ENCODE peak calls at places on chromosomes 6 and 20, in six cellular contexts. One of them, this sample, is unnamed.

GRCh38 chr6:38114976-38115632 is 295.6 kb downstream of the ZFAND3 start:
- DNase-seq in neuronal stem cell: no peak
- DNase-seq in mesenchymal stem cell: no peak
- DNase-seq in mesendoderm: peak
- DNase-seq in H1: no peak
- DNase-seq in H9: no peak
- DNase-seq in this sample: peak

GRCh38 chr6:42566614-42567208 is 2.9 kb downstream of the UBR2 start:
- DNase-seq in mesendoderm: no peak
- DNase-seq in neuronal stem cell: no peak
- DNase-seq in H9: no peak
- DNase-seq in mesenchymal stem cell: no peak
- DNase-seq in H1: no peak
- DNase-seq in this sample: no peak

GRCh38 chr20:13006825-13007224 is 1.9 kb upstream of the SPTLC3 start:
- DNase-seq in neuronal stem cell: no peak
- DNase-seq in mesenchymal stem cell: peak
- DNase-seq in mesendoderm: no peak
- DNase-seq in H9: no peak
- DNase-seq in H1: no peak
- DNase-seq in this sample: peak

GRCh38 chr20:50320910-50321796 is 130.5 kb downstream of the CEBPB start:
- DNase-seq in H1: peak
- DNase-seq in H9: peak
- DNase-seq in mesendoderm: peak
- DNase-seq in mesenchymal stem cell: peak
- DNase-seq in neuronal stem cell: peak
- DNase-seq in this sample: peak

GRCh38 chr20:54092021-54092420 is 21.6 kb upstream of the BCAS1 start:
- DNase-seq in mesenchymal stem cell: no peak
- DNase-seq in mesendoderm: no peak
- DNase-seq in H9: no peak
- DNase-seq in H1: no peak
- DNase-seq in neuronal stem cell: no peak
- DNase-seq in this sample: no peak

GRCh38 chr20:61748376-61748775 is 317.3 kb downstream of the TAF4 start:
- DNase-seq in H1: no peak
- DNase-seq in mesendoderm: no peak
- DNase-seq in neuronal stem cell: no peak
- DNase-seq in H9: no peak
- DNase-seq in mesenchymal stem cell: peak
- DNase-seq in this sample: peak

GRCh38 chr6:149087898-149088297 is 229.6 kb upstream of the TAB2 start:
- DNase-seq in neuronal stem cell: no peak
- DNase-seq in H1: no peak
- DNase-seq in H9: no peak
- DNase-seq in mesendoderm: no peak
- DNase-seq in mesenchymal stem cell: no peak
- DNase-seq in this sample: no peak

GRCh38 chr6:156985309-156985708 is 208.1 kb downstream of the ARID1B start:
- DNase-seq in H9: no peak
- DNase-seq in neuronal stem cell: no peak
- DNase-seq in mesendoderm: no peak
- DNase-seq in H1: no peak
- DNase-seq in mesenchymal stem cell: no peak
- DNase-seq in this sample: no peak

GRCh38 chr6:50936277-50936681 is 117.6 kb downstream of the TFAP2B start:
- DNase-seq in neuronal stem cell: no peak
- DNase-seq in H9: no peak
- DNase-seq in mesendoderm: no peak
- DNase-seq in H1: no peak
- DNase-seq in mesenchymal stem cell: no peak
- DNase-seq in this sample: no peak

GRCh38 chr6:46921731-46922130 is at the start of gene ADGRF5:
- DNase-seq in mesendoderm: no peak
- DNase-seq in H1: no peak
- DNase-seq in H9: no peak
- DNase-seq in neuronal stem cell: no peak
- DNase-seq in mesenchymal stem cell: no peak
- DNase-seq in this sample: no peak

GRCh38 chr6:105322499-105323231 is 80.2 kb downstream of the PREP start:
- DNase-seq in neuronal stem cell: no peak
- DNase-seq in mesenchymal stem cell: no peak
- DNase-seq in mesendoderm: no peak
- DNase-seq in H9: no peak
- DNase-seq in H1: no peak
- DNase-seq in this sample: no peak

GRCh38 chr6:160500639-160501038 is 152.5 kb downstream of the SLC22A3 start:
- DNase-seq in mesenchymal stem cell: no peak
- DNase-seq in H9: no peak
- DNase-seq in mesendoderm: no peak
- DNase-seq in neuronal stem cell: no peak
- DNase-seq in H1: no peak
- DNase-seq in this sample: no peak

GRCh38 chr20:59518881-59519706 is 85.2 kb upstream of the PHACTR3 start:
- DNase-seq in H1: peak
- DNase-seq in H9: peak
- DNase-seq in mesenchymal stem cell: peak
- DNase-seq in neuronal stem cell: peak
- DNase-seq in mesendoderm: peak
- DNase-seq in this sample: peak

GRCh38 chr20:17835941-17836861 is 132.4 kb downstream of the SNX5 start:
- DNase-seq in mesenchymal stem cell: peak
- DNase-seq in neuronal stem cell: no peak
- DNase-seq in mesendoderm: peak
- DNase-seq in H1: no peak
- DNase-seq in H9: no peak
- DNase-seq in this sample: peak

GRCh38 chr20:36585410-36586125 is 12.2 kb downstream of the TGIF2 start:
- DNase-seq in H1: peak
- DNase-seq in mesenchymal stem cell: peak
- DNase-seq in mesendoderm: peak
- DNase-seq in H9: peak
- DNase-seq in neuronal stem cell: no peak
- DNase-seq in this sample: peak

GRCh38 chr6:29705389-29706231 is 17.6 kb upstream of the HLA-F start:
- DNase-seq in mesendoderm: peak
- DNase-seq in H1: peak
- DNase-seq in neuronal stem cell: peak
- DNase-seq in mesenchymal stem cell: peak
- DNase-seq in H9: peak
- DNase-seq in this sample: peak

GRCh38 chr6:134315974-134316391 is 1.9 kb downstream of the SGK1 start:
- DNase-seq in mesenchymal stem cell: no peak
- DNase-seq in H1: no peak
- DNase-seq in neuronal stem cell: no peak
- DNase-seq in H9: no peak
- DNase-seq in mesendoderm: no peak
- DNase-seq in this sample: no peak

GRCh38 chr20:43584448-43585138 is 6.1 kb upstream of the IFT52 start:
- DNase-seq in neuronal stem cell: no peak
- DNase-seq in mesendoderm: peak
- DNase-seq in H9: no peak
- DNase-seq in mesenchymal stem cell: peak
- DNase-seq in H1: no peak
- DNase-seq in this sample: peak

GRCh38 chr6:87736809-87737540 is 34.9 kb upstream of the AKIRIN2 start:
- DNase-seq in mesendoderm: no peak
- DNase-seq in mesenchymal stem cell: no peak
- DNase-seq in neuronal stem cell: no peak
- DNase-seq in H9: no peak
- DNase-seq in H1: no peak
- DNase-seq in this sample: no peak

GRCh38 chr6:16982827-16983226 is 119.0 kb upstream of the STMND1 start:
- DNase-seq in H1: no peak
- DNase-seq in mesendoderm: no peak
- DNase-seq in H9: no peak
- DNase-seq in neuronal stem cell: no peak
- DNase-seq in mesenchymal stem cell: no peak
- DNase-seq in this sample: peak

GRCh38 chr6:117404548-117404947 is 21.2 kb downstream of the ROS1 start:
- DNase-seq in mesenchymal stem cell: peak
- DNase-seq in H9: no peak
- DNase-seq in neuronal stem cell: no peak
- DNase-seq in mesendoderm: no peak
- DNase-seq in H1: no peak
- DNase-seq in this sample: peak

GRCh38 chr6:28336284-28337024 is 506 bp upstream of the ZSCAN31 start:
- DNase-seq in neuronal stem cell: no peak
- DNase-seq in mesendoderm: no peak
- DNase-seq in mesenchymal stem cell: peak
- DNase-seq in H1: no peak
- DNase-seq in H9: no peak
- DNase-seq in this sample: peak

GRCh38 chr20:59469266-59470252 is 134.8 kb upstream of the PHACTR3 start:
- DNase-seq in mesendoderm: peak
- DNase-seq in H9: peak
- DNase-seq in mesenchymal stem cell: no peak
- DNase-seq in neuronal stem cell: no peak
- DNase-seq in H1: peak
- DNase-seq in this sample: no peak

GRCh38 chr6:63022631-63023030 is 188.6 kb upstream of the FKBP1C start:
- DNase-seq in neuronal stem cell: no peak
- DNase-seq in mesenchymal stem cell: no peak
- DNase-seq in H9: no peak
- DNase-seq in H1: no peak
- DNase-seq in mesendoderm: no peak
- DNase-seq in this sample: no peak

GRCh38 chr6:124742971-124743370 is 219.3 kb upstream of the RNF217 start:
- DNase-seq in neuronal stem cell: no peak
- DNase-seq in H1: no peak
- DNase-seq in H9: no peak
- DNase-seq in mesenchymal stem cell: no peak
- DNase-seq in mesendoderm: no peak
- DNase-seq in this sample: no peak

GRCh38 chr6:958531-958930 is 265.6 kb upstream of the EXOC2 start:
- DNase-seq in mesenchymal stem cell: peak
- DNase-seq in neuronal stem cell: no peak
- DNase-seq in mesendoderm: peak
- DNase-seq in H1: no peak
- DNase-seq in H9: no peak
- DNase-seq in this sample: peak

GRCh38 chr6:34491091-34491430 is 25.2 kb downstream of the PACSIN1 start:
- DNase-seq in mesenchymal stem cell: peak
- DNase-seq in mesendoderm: peak
- DNase-seq in H1: no peak
- DNase-seq in neuronal stem cell: no peak
- DNase-seq in H9: no peak
- DNase-seq in this sample: peak

GRCh38 chr6:11381801-11382513 is 149.5 kb upstream of the NEDD9 start:
- DNase-seq in H9: no peak
- DNase-seq in neuronal stem cell: no peak
- DNase-seq in mesendoderm: peak
- DNase-seq in H1: no peak
- DNase-seq in mesenchymal stem cell: no peak
- DNase-seq in this sample: no peak

DNA sequence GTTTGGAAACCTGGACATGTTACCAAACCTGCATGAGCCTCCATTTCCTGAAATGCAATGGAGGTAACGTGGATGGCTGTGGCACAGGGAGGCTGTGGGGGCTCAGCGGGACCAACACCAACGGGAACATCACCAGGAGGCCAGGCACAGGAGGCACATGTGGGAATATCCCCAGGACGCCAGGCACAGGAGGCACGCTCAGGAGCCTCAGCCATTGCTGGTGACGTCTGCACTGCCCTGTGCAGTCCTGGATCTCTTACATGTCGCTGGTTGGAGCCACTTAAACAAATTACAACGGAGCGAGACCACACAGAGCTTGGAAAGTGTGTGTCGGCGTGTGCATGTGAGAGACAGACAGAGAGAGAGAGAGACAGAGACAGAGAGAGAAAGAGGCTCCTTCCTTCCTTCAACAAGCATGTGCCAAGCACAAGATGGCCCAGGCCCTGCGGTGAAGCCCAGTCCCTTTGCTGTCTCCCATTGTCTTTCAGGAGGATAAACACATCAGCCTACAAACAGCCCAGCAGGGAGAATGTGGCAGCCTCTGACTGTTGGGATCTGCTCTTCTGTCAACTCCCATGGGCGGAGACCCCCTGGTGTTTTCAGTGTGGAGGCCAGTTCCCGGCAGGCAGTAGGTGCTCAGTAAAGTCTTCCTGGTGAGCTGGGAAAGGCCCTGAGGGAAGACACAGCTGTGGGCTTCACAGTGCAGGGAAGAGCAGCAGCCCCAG is 112.7 kb upstream of the THBS2 start:
- DNase-seq in H9: no peak
- DNase-seq in mesenchymal stem cell: no peak
- DNase-seq in neuronal stem cell: no peak
- DNase-seq in mesendoderm: no peak
- DNase-seq in H1: no peak
- DNase-seq in this sample: no peak
- H2BK15ac ChIP-seq in H9: no peak
- H2BK15ac ChIP-seq in mesenchymal stem cell: no peak
- H2BK15ac ChIP-seq in neuronal stem cell: no peak
- H2BK15ac ChIP-seq in mesendoderm: no peak
- H2BK15ac ChIP-seq in H1: no peak
- H2BK15ac ChIP-seq in this sample: no peak

GRCh38 chr6:36621371-36621855 is 27.3 kb downstream of the SRSF3 start:
- DNase-seq in H9: no peak
- DNase-seq in mesendoderm: no peak
- DNase-seq in H1: no peak
- DNase-seq in mesenchymal stem cell: no peak
- DNase-seq in neuronal stem cell: no peak
- DNase-seq in this sample: no peak
- H2BK15ac ChIP-seq in H9: no peak
- H2BK15ac ChIP-seq in mesendoderm: no peak
- H2BK15ac ChIP-seq in H1: no peak
- H2BK15ac ChIP-seq in mesenchymal stem cell: no peak
- H2BK15ac ChIP-seq in neuronal stem cell: no peak
- H2BK15ac ChIP-seq in this sample: no peak

GRCh38 chr20:5785146-5785545 is 34.9 kb downstream of the SHLD1 start:
- DNase-seq in neuronal stem cell: no peak
- DNase-seq in H9: no peak
- DNase-seq in H1: no peak
- DNase-seq in mesenchymal stem cell: no peak
- DNase-seq in mesendoderm: no peak
- DNase-seq in this sample: no peak

GRCh38 chr20:5781798-5782750 is 31.9 kb downstream of the SHLD1 start:
- DNase-seq in H1: no peak
- DNase-seq in mesendoderm: no peak
- DNase-seq in H9: no peak
- DNase-seq in neuronal stem cell: peak
- DNase-seq in mesenchymal stem cell: no peak
- DNase-seq in this sample: no peak

GRCh38 chr20:5786930-5787826 is 37.0 kb downstream of the SHLD1 start:
- DNase-seq in mesendoderm: no peak
- DNase-seq in mesenchymal stem cell: peak
- DNase-seq in H1: no peak
- DNase-seq in neuronal stem cell: no peak
- DNase-seq in H9: no peak
- DNase-seq in this sample: peak

GRCh38 chr20:5788385-5788895 is 38.2 kb downstream of the SHLD1 start:
- DNase-seq in mesendoderm: peak
- DNase-seq in neuronal stem cell: peak
- DNase-seq in H1: peak
- DNase-seq in H9: peak
- DNase-seq in mesenchymal stem cell: peak
- DNase-seq in this sample: peak

GRCh38 chr20:5784735-5785134 is 34.5 kb downstream of the SHLD1 start:
- DNase-seq in H1: no peak
- DNase-seq in mesendoderm: no peak
- DNase-seq in mesenchymal stem cell: no peak
- DNase-seq in H9: no peak
- DNase-seq in neuronal stem cell: no peak
- DNase-seq in this sample: no peak
- H2BK15ac ChIP-seq in H1: no peak
- H2BK15ac ChIP-seq in mesendoderm: no peak
- H2BK15ac ChIP-seq in mesenchymal stem cell: no peak
- H2BK15ac ChIP-seq in H9: no peak
- H2BK15ac ChIP-seq in neuronal stem cell: no peak
- H2BK15ac ChIP-seq in this sample: no peak

GRCh38 chr6:31412506-31412905 is 9.1 kb downstream of the MICA start:
- DNase-seq in H1: peak
- DNase-seq in neuronal stem cell: no peak
- DNase-seq in H9: no peak
- DNase-seq in mesenchymal stem cell: no peak
- DNase-seq in mesendoderm: no peak
- DNase-seq in this sample: no peak
- H2BK15ac ChIP-seq in H1: no peak
- H2BK15ac ChIP-seq in neuronal stem cell: no peak
- H2BK15ac ChIP-seq in H9: no peak
- H2BK15ac ChIP-seq in mesenchymal stem cell: no peak
- H2BK15ac ChIP-seq in mesendoderm: no peak
- H2BK15ac ChIP-seq in this sample: no peak